ENCODE peak calls at places on chromosomes 1 and 21, in four cellular contexts. One of them, this sample, is unnamed.

GRCh38 chr1:91883470-91883869 is 2.5 kb downstream of the TGFBR3 start:
- DNase-seq in K562: peak
- DNase-seq in HCT116: no peak
- DNase-seq in GM12878: no peak
- DNase-seq in this sample: no peak

GRCh38 chr1:27994060-27994459 is 34.3 kb downstream of the XKR8 start:
- DNase-seq in K562: no peak
- DNase-seq in HCT116: no peak
- DNase-seq in GM12878: no peak
- DNase-seq in this sample: no peak

GRCh38 chr1:91589438-91589837 is 88.8 kb downstream of the CDC7 start:
- DNase-seq in K562: no peak
- DNase-seq in HCT116: no peak
- DNase-seq in GM12878: no peak
- DNase-seq in this sample: no peak

GRCh38 chr1:150807257-150807637 is 813 bp downstream of the CTSK start:
- DNase-seq in K562: no peak
- DNase-seq in HCT116: no peak
- DNase-seq in GM12878: no peak
- DNase-seq in this sample: no peak

GRCh38 chr1:50348449-50349241 is 74.6 kb downstream of the DMRTA2 start:
- DNase-seq in K562: peak
- DNase-seq in HCT116: peak
- DNase-seq in GM12878: no peak
- DNase-seq in this sample: peak

GRCh38 chr1:2587071-2587859 is 688 bp downstream of the PRXL2B start:
- DNase-seq in K562: no peak
- DNase-seq in HCT116: no peak
- DNase-seq in GM12878: no peak
- DNase-seq in this sample: no peak

GRCh38 chr1:29416267-29416666 is 179.9 kb downstream of the PTPRU start:
- DNase-seq in K562: no peak
- DNase-seq in HCT116: no peak
- DNase-seq in GM12878: no peak
- DNase-seq in this sample: peak

GRCh38 chr1:24544239-24544638 is 11.6 kb upstream of the NCMAP start:
- DNase-seq in K562: no peak
- DNase-seq in HCT116: no peak
- DNase-seq in GM12878: no peak
- DNase-seq in this sample: no peak

GRCh38 chr1:6141601-6142000 is 38.5 kb downstream of the CHD5 start:
- DNase-seq in K562: peak
- DNase-seq in HCT116: no peak
- DNase-seq in GM12878: no peak
- DNase-seq in this sample: no peak

GRCh38 chr1:20442920-20443625 is 42.9 kb downstream of the CAMK2N1 start:
- DNase-seq in K562: no peak
- DNase-seq in HCT116: no peak
- DNase-seq in GM12878: no peak
- DNase-seq in this sample: no peak

GRCh38 chr21:28338906-28339305 is 653.8 kb downstream of the LTN1 start:
- DNase-seq in K562: no peak
- DNase-seq in HCT116: no peak
- DNase-seq in GM12878: no peak
- DNase-seq in this sample: no peak

GRCh38 chr1:22872971-22873664 is 99.5 kb downstream of the LACTBL1 start:
- DNase-seq in K562: no peak
- DNase-seq in HCT116: no peak
- DNase-seq in GM12878: no peak
- DNase-seq in this sample: no peak

GRCh38 chr1:196115641-196116040 is 492.6 kb downstream of the KCNT2 start:
- DNase-seq in K562: no peak
- DNase-seq in HCT116: no peak
- DNase-seq in GM12878: no peak
- DNase-seq in this sample: no peak

GRCh38 chr1:31422505-31423319 is 9.7 kb downstream of the SERINC2 start:
- DNase-seq in K562: peak
- DNase-seq in HCT116: peak
- DNase-seq in GM12878: peak
- DNase-seq in this sample: peak

GRCh38 chr1:150971583-150972416 is 2.8 kb downstream of the CERS2 start:
- DNase-seq in K562: peak
- DNase-seq in HCT116: no peak
- DNase-seq in GM12878: no peak
- DNase-seq in this sample: no peak

GRCh38 chr1:6200188-6200809 is 904 bp upstream of the RPL22 start:
- DNase-seq in K562: no peak
- DNase-seq in HCT116: no peak
- DNase-seq in GM12878: no peak
- DNase-seq in this sample: no peak

GRCh38 chr1:107414550-107414949 is 273.7 kb downstream of the NTNG1 start:
- DNase-seq in K562: no peak
- DNase-seq in HCT116: no peak
- DNase-seq in GM12878: no peak
- DNase-seq in this sample: no peak

GRCh38 chr1:222171005-222171404 is 376.9 kb downstream of the HHIPL2 start:
- DNase-seq in K562: no peak
- DNase-seq in HCT116: peak
- DNase-seq in GM12878: peak
- DNase-seq in this sample: peak

GRCh38 chr1:75548721-75549480 is 62.0 kb downstream of the SLC44A5 start:
- DNase-seq in K562: no peak
- DNase-seq in HCT116: no peak
- DNase-seq in GM12878: no peak
- DNase-seq in this sample: no peak

GRCh38 chr1:150366416-150367296 is 2.7 kb downstream of the RPRD2 start:
- DNase-seq in K562: no peak
- DNase-seq in HCT116: no peak
- DNase-seq in GM12878: no peak
- DNase-seq in this sample: no peak

GRCh38 chr1:245169391-245169790 is 14.6 kb downstream of the KIF26B start:
- DNase-seq in K562: no peak
- DNase-seq in HCT116: no peak
- DNase-seq in GM12878: no peak
- DNase-seq in this sample: no peak

GRCh38 chr1:186806477-186806876 is 22.3 kb upstream of the PLA2G4A start:
- DNase-seq in K562: no peak
- DNase-seq in HCT116: peak
- DNase-seq in GM12878: no peak
- DNase-seq in this sample: peak

GRCh38 chr1:234969630-234970370 is 158.8 kb downstream of the TOMM20 start:
- DNase-seq in K562: no peak
- DNase-seq in HCT116: no peak
- DNase-seq in GM12878: no peak
- DNase-seq in this sample: no peak

GRCh38 chr1:39255212-39255611 is 50.7 kb downstream of the MACF1 start:
- DNase-seq in K562: no peak
- DNase-seq in HCT116: no peak
- DNase-seq in GM12878: no peak
- DNase-seq in this sample: no peak

GRCh38 chr1:2227341-2228156 is 570 bp upstream of the SKI start:
- DNase-seq in K562: peak
- DNase-seq in HCT116: peak
- DNase-seq in GM12878: peak
- DNase-seq in this sample: peak

GRCh38 chr21:38912789-38913119 is 107.0 kb downstream of the ETS2 start:
- DNase-seq in K562: no peak
- DNase-seq in HCT116: no peak
- DNase-seq in GM12878: no peak
- DNase-seq in this sample: no peak

GRCh38 chr1:41862411-41863221 is 56.1 kb downstream of the HIVEP3 start:
- DNase-seq in K562: no peak
- DNase-seq in HCT116: peak
- DNase-seq in GM12878: no peak
- DNase-seq in this sample: no peak

GRCh38 chr21:17783816-17784598 is 35.1 kb downstream of the C21orf91 start:
- DNase-seq in K562: no peak
- DNase-seq in HCT116: no peak
- DNase-seq in GM12878: peak
- DNase-seq in this sample: no peak

GRCh38 chr1:99598738-99599411 is 47.0 kb upstream of the PALMD start:
- DNase-seq in K562: peak
- DNase-seq in HCT116: no peak
- DNase-seq in GM12878: no peak
- DNase-seq in this sample: no peak

GRCh38 chr21:44947111-44947929 is 7.5 kb downstream of the SLX9 start:
- DNase-seq in K562: peak
- DNase-seq in HCT116: no peak
- DNase-seq in GM12878: no peak
- DNase-seq in this sample: no peak

GRCh38 chr1:12031039-12031980 is 12.0 kb downstream of the MIIP start:
- DNase-seq in K562: peak
- DNase-seq in HCT116: no peak
- DNase-seq in GM12878: no peak
- DNase-seq in this sample: no peak

GRCh38 chr1:152481869-152482664 is 28.5 kb upstream of the LCE5A start:
- DNase-seq in K562: no peak
- DNase-seq in HCT116: no peak
- DNase-seq in GM12878: no peak
- DNase-seq in this sample: no peak

GRCh38 chr21:37266515-37267221 is 466 bp downstream of the VPS26C start:
- DNase-seq in K562: no peak
- DNase-seq in HCT116: no peak
- DNase-seq in GM12878: no peak
- DNase-seq in this sample: peak

GRCh38 chr1:184520343-184520742 is 133.5 kb downstream of the C1orf21 start:
- DNase-seq in K562: no peak
- DNase-seq in HCT116: no peak
- DNase-seq in GM12878: no peak
- DNase-seq in this sample: no peak

GRCh38 chr21:15752763-15753407 is 23.1 kb downstream of the USP25 start:
- DNase-seq in K562: no peak
- DNase-seq in HCT116: no peak
- DNase-seq in GM12878: no peak
- DNase-seq in this sample: peak

GRCh38 chr21:15755125-15755524 is 25.3 kb downstream of the USP25 start:
- DNase-seq in K562: no peak
- DNase-seq in HCT116: no peak
- DNase-seq in GM12878: no peak
- DNase-seq in this sample: no peak

GRCh38 chr21:15751561-15751960 is 21.8 kb downstream of the USP25 start:
- DNase-seq in K562: no peak
- DNase-seq in HCT116: no peak
- DNase-seq in GM12878: no peak
- DNase-seq in this sample: no peak

GRCh38 chr21:15751037-15751436 is 21.3 kb downstream of the USP25 start:
- DNase-seq in K562: no peak
- DNase-seq in HCT116: no peak
- DNase-seq in GM12878: no peak
- DNase-seq in this sample: no peak

DNA sequence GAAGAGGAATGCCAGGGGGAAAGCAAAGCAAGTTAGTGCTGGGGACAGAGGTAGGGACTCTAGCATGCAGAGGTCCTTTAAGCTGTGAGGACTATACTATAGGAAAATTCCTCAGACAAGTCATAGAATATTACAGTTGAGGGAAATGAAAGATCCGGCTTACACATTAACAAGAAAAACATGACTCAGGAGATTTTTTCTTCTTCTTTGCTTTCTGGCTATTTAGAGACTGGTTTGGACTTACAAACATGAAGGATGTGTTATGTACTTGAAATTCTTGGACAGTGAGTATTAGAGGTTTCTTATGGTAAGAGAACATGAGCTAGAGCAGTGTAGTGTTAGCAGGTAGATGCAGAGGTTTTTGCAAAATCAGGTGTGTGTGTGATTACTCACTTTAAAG is 24.9 kb downstream of the USP25 start:
- DNase-seq in K562: no peak
- DNase-seq in HCT116: no peak
- DNase-seq in GM12878: no peak
- DNase-seq in this sample: no peak
- TF ChIP-seq ZNF274 in K562: no peak
- TF ChIP-seq ZNF274 in HCT116: no peak
- TF ChIP-seq ZNF274 in GM12878: no peak
- TF ChIP-seq ZNF274 in this sample: no peak

GRCh38 chr1:205284420-205285144 is 37.0 kb downstream of the NUAK2 start:
- DNase-seq in K562: peak
- DNase-seq in HCT116: peak
- DNase-seq in GM12878: no peak
- DNase-seq in this sample: peak
- H3K4me3 ChIP-seq in K562: no peak
- H3K4me3 ChIP-seq in HCT116: no peak
- H3K4me3 ChIP-seq in GM12878: peak
- H3K4me3 ChIP-seq in this sample: no peak

DNA sequence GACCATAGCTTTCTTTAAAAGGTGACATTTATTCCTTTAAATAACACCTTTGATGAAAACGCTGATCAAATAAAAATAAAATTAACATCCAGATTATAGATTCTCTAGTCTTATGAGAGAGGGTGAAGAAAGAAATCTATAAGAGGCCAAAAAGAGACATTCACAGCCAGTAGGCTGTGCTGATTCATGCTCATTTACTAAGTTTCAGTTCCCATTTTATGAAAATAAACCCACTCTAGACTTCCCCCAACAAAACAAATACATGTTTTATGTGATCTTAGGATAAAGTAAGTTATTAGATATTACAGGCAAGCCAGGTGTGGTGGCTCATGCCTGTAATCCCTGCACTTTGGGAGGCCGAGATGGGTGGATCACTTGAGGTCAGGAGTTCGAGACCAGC is 21.1 kb downstream of the ESRRG start:
- DNase-seq in K562: no peak
- DNase-seq in HCT116: no peak
- DNase-seq in GM12878: no peak
- DNase-seq in this sample: no peak
- TF ChIP-seq ZNF274 in K562: no peak
- TF ChIP-seq ZNF274 in HCT116: no peak
- TF ChIP-seq ZNF274 in GM12878: no peak
- TF ChIP-seq ZNF274 in this sample: no peak

DNA sequence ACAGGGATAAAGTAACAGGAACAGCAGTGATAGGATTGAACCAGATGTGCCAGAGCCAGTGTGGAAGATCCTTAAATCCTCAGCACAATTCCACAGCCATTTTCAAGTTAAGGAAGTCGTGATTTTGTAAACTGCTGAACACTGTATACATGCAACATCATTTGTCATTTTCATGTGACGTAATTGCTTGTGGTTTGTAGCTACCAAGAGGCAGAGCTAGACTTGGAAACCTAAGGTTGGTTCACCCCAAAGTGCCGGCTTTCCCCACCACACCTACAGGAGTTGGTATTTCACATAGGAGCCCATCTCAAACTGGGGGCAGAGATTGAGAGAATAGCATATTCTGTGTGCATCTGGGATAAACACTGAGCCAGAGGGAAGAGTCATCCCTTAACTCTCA is 113.9 kb downstream of the CAPN8 start:
- DNase-seq in K562: no peak
- DNase-seq in HCT116: no peak
- DNase-seq in GM12878: no peak
- DNase-seq in this sample: no peak
- H3K4me3 ChIP-seq in K562: no peak
- H3K4me3 ChIP-seq in HCT116: no peak
- H3K4me3 ChIP-seq in GM12878: no peak
- H3K4me3 ChIP-seq in this sample: no peak